ENCODE peak calls at places on chromosomes 13 and 19, in nine cellular contexts. K is adrenal gland; S is astrocyte of the spinal cord; I is neural progenitor cell; X is psoas muscle; H is left ventricle myocardium inferior; F is osteoblast; G is CD8-positive, alpha-beta T cell; D is ovary. P is an unnamed sample.

GRCh38 chr19:16268676-16269319 is 55.8 kb upstream of the KLF2 start:
- DNase-seq in H (no peak), I (no peak), F (no peak), D (no peak), G (peak), S (no peak), X (no peak), K (no peak), P (no peak)

GRCh38 chr13:29106651-29107050 is 286.5 kb downstream of the MTUS2 start:
- DNase-seq in X (no peak), G (no peak), F (no peak), I (no peak), K (no peak), H (no peak), D (no peak), S (no peak), P (no peak)

GRCh38 chr13:73358606-73359005 is 299.8 kb downstream of the KLF5 start:
- DNase-seq in D (no peak), I (no peak), F (no peak), H (no peak), G (no peak), S (no peak), X (no peak), K (no peak), P (no peak)

GRCh38 chr19:45333609-45334303 is 6.8 kb upstream of the KLC3 start:
- DNase-seq in S (no peak), X (no peak), K (no peak), H (no peak), I (no peak), G (no peak), F (no peak), D (no peak), P (no peak)

GRCh38 chr19:6238256-6238642 is 41.5 kb downstream of the MLLT1 start:
- DNase-seq in G (no peak), H (no peak), K (no peak), D (no peak), I (no peak), S (no peak), X (no peak), F (no peak), P (no peak)

GRCh38 chr13:25874907-25875306 is 176.9 kb downstream of the SHISA2 start:
- DNase-seq in D (no peak), F (no peak), K (no peak), I (no peak), G (peak), S (no peak), X (no peak), H (no peak), P (no peak)

GRCh38 chr19:30675086-30675485 is 302.9 kb downstream of the ZNF536 start:
- DNase-seq in F (no peak), X (no peak), K (no peak), H (no peak), G (no peak), D (no peak), I (no peak), S (no peak), P (no peak)

GRCh38 chr19:676343-677105 is at the start of gene FSTL3:
- DNase-seq in F (peak), G (no peak), H (no peak), I (peak), D (peak), K (no peak), X (peak), S (peak), P (no peak)

GRCh38 chr13:34019870-34020269 is 201.9 kb downstream of the RFC3 start:
- DNase-seq in X (no peak), K (peak), H (no peak), S (peak), G (no peak), F (no peak), I (no peak), D (no peak), P (no peak)

GRCh38 chr13:33728271-33729037 is 89.5 kb upstream of the RFC3 start:
- DNase-seq in H (peak), X (peak), F (no peak), S (no peak), I (no peak), D (no peak), K (peak), G (no peak), P (no peak)

GRCh38 chr13:78736142-78736541 is 77.2 kb upstream of the OBI1 start:
- DNase-seq in S (no peak), I (no peak), X (no peak), F (no peak), D (no peak), G (no peak), K (no peak), H (no peak), P (no peak)

GRCh38 chr19:4910594-4911273 is 1.4 kb downstream of the UHRF1 start:
- DNase-seq in F (peak), S (peak), I (peak), G (no peak), H (no peak), D (peak), K (no peak), X (peak), P (peak)

GRCh38 chr19:30449191-30449590 is 77.0 kb downstream of the ZNF536 start:
- DNase-seq in X (no peak), F (no peak), K (no peak), G (no peak), D (no peak), I (no peak), H (no peak), S (no peak), P (no peak)

GRCh38 chr19:55306712-55307111 is 18.4 kb downstream of the TMEM150B start:
- DNase-seq in S (no peak), I (no peak), X (no peak), D (no peak), K (no peak), G (no peak), F (peak), H (no peak), P (no peak)

GRCh38 chr13:109859216-109859835 is 72.9 kb upstream of the IRS2 start:
- DNase-seq in D (no peak), X (no peak), S (no peak), K (no peak), F (peak), I (no peak), G (no peak), H (no peak), P (no peak)

GRCh38 chr13:30158774-30159445 is 148.4 kb downstream of the KATNAL1 start:
- DNase-seq in G (no peak), D (no peak), I (no peak), X (peak), F (peak), H (no peak), S (peak), K (peak), P (no peak)
- TF ChIP-seq CTCF in G (peak), D (peak), I (no peak), X (no peak), F (peak), H (no peak), S (peak), K (no peak), P (no peak)

DNA sequence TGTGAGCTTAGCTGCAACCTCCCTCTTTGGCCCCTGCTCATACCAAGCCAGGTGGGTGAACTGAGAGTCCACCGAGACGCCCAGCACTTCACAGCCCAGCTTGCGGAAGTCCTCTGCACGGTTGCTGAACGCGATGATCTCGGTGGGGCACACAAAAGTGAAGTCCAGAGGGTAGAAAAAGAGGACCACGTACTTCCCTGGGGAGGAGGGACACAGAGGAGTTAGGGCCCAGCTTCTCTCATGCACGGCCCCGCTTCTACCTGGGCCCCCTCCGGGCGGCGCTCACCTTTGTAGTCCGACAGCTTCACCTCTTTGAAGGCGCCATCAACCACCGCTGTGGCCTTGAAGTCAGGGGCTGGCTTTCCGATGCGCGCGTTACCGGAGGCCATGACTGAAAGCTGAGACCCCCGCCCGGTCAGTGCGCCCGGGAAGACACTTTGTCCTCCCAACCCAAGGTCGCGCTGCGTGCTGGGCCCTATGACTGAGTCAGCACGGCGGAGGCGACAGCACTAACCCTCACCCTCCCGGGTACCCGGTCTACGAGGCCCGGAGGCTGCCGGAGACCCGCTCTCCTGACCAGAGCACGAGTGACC is 631 bp downstream of the PRDX2 start:
- DNase-seq in G (no peak), D (no peak), S (no peak), F (no peak), H (no peak), I (peak), K (peak), X (peak), P (no peak)
- TF ChIP-seq CTCF in G (no peak), D (no peak), S (no peak), F (no peak), H (no peak), I (no peak), K (no peak), X (no peak), P (no peak)

GRCh38 chr19:31693131-31693700 is 344.0 kb upstream of the TSHZ3 start:
- DNase-seq in S (no peak), X (no peak), H (no peak), I (no peak), F (no peak), G (no peak), K (no peak), D (no peak), P (no peak)
- TF ChIP-seq CTCF in S (no peak), X (no peak), H (no peak), I (no peak), F (no peak), G (no peak), K (no peak), D (no peak), P (no peak)

GRCh38 chr13:46166221-46166584 is 15.8 kb downstream of the LCP1 start:
- DNase-seq in F (no peak), I (no peak), X (no peak), S (no peak), H (no peak), G (no peak), K (no peak), D (no peak), P (no peak)
- TF ChIP-seq CTCF in F (no peak), I (no peak), X (no peak), S (no peak), H (no peak), G (no peak), K (no peak), D (no peak), P (no peak)

DNA sequence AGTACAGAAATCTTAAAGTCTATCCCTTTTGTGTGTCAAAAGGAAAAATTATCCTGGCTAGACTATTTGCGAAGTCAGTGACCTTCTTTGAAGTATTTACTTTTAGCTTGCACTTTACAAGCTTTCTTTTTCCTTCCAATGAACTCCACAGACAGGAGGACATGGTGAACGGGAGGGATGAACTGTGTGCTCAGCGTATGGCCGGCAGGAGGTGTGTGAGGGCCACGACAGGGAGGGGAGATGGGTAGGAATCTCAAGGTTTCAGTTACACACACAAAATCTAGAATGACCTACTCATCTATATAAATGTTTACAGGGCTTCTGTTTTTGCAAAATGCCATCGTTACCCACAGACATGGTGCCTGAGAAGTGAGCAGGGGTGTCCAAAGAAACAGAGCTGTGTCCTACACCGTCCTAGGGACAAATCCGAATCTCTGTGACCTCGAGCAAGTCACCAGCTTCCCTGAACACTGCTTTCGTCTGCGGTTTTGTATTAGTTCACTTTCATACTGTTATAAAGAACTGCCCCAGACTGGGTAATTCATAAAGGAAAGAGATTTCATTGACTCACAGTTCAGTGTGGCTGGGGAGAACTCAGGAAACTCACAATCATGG is 537.2 kb downstream of the LIG4 start:
- DNase-seq in K (no peak), D (no peak), S (no peak), I (peak), G (no peak), H (no peak), F (no peak), X (no peak), P (no peak)
- TF ChIP-seq CTCF in K (no peak), D (no peak), S (peak), I (peak), G (no peak), H (no peak), F (peak), X (no peak), P (peak)

GRCh38 chr13:22758245-22758644 is 422.5 kb upstream of the SGCG start:
- DNase-seq in I (no peak), K (no peak), G (no peak), D (no peak), F (no peak), H (no peak), X (no peak), S (no peak), P (no peak)

GRCh38 chr13:22761709-22762108 is 419.1 kb upstream of the SGCG start:
- DNase-seq in D (no peak), X (no peak), S (no peak), G (no peak), K (no peak), I (no peak), F (no peak), H (no peak), P (no peak)

GRCh38 chr13:22757530-22758120 is 423.2 kb upstream of the SGCG start:
- DNase-seq in G (no peak), K (no peak), S (peak), D (no peak), X (no peak), F (no peak), H (no peak), I (peak), P (no peak)
- TF ChIP-seq CTCF in G (no peak), K (peak), S (no peak), D (no peak), X (no peak), F (peak), H (peak), I (peak), P (peak)